ENCODE peak calls at places on chromosomes 4 and X, in five cellular contexts. One of them, this sample, is unnamed. For H3K4me1, the result is how much of the 10 kb centered on the place peaks cover.

GRCh38 chr4:91257721-91258120 is 1046.0 kb upstream of the GRID2 start:
- DNase-seq in aorta: no peak
- DNase-seq in thoracic aorta: no peak
- DNase-seq in cardiac muscle cell: no peak
- DNase-seq in A549: no peak
- DNase-seq in this sample: no peak

GRCh38 chr4:41322613-41323012 is 65.9 kb downstream of the UCHL1 start:
- DNase-seq in aorta: no peak
- DNase-seq in cardiac muscle cell: no peak
- DNase-seq in A549: no peak
- DNase-seq in thoracic aorta: no peak
- DNase-seq in this sample: no peak

GRCh38 chr4:102687982-102688433 is 72.8 kb downstream of the MANBA start:
- DNase-seq in aorta: no peak
- DNase-seq in cardiac muscle cell: no peak
- DNase-seq in thoracic aorta: no peak
- DNase-seq in A549: no peak
- DNase-seq in this sample: no peak

GRCh38 chrX:68045008-68045577 is 388.2 kb downstream of the OPHN1 start:
- DNase-seq in thoracic aorta: no peak
- DNase-seq in cardiac muscle cell: no peak
- DNase-seq in aorta: no peak
- DNase-seq in A549: no peak
- DNase-seq in this sample: no peak

GRCh38 chr4:186936496-186937375 is 213.1 kb upstream of the FAT1 start:
- DNase-seq in A549: peak
- DNase-seq in cardiac muscle cell: peak
- DNase-seq in thoracic aorta: no peak
- DNase-seq in aorta: no peak
- DNase-seq in this sample: no peak

GRCh38 chr4:1666391-1666790 is 17.7 kb downstream of the FAM53A start:
- DNase-seq in aorta: no peak
- DNase-seq in A549: no peak
- DNase-seq in thoracic aorta: no peak
- DNase-seq in cardiac muscle cell: no peak
- DNase-seq in this sample: peak

GRCh38 chr4:48649505-48649904 is 130.6 kb downstream of the FRYL start:
- DNase-seq in A549: no peak
- DNase-seq in thoracic aorta: no peak
- DNase-seq in cardiac muscle cell: peak
- DNase-seq in aorta: no peak
- DNase-seq in this sample: no peak

GRCh38 chr4:56086073-56086521 is 137.4 kb downstream of the CEP135 start:
- DNase-seq in thoracic aorta: no peak
- DNase-seq in A549: no peak
- DNase-seq in aorta: no peak
- DNase-seq in cardiac muscle cell: peak
- DNase-seq in this sample: no peak

GRCh38 chr4:88728146-88728545 is 30.5 kb upstream of the NAP1L5 start:
- DNase-seq in thoracic aorta: no peak
- DNase-seq in cardiac muscle cell: no peak
- DNase-seq in aorta: no peak
- DNase-seq in A549: no peak
- DNase-seq in this sample: peak

GRCh38 chr4:17633600-17633999 is 19.2 kb downstream of the MED28 start:
- DNase-seq in cardiac muscle cell: no peak
- DNase-seq in aorta: peak
- DNase-seq in thoracic aorta: no peak
- DNase-seq in A549: no peak
- DNase-seq in this sample: no peak

GRCh38 chr4:170167678-170168077 is 77.9 kb upstream of the AADAT start:
- DNase-seq in cardiac muscle cell: no peak
- DNase-seq in A549: no peak
- DNase-seq in thoracic aorta: no peak
- DNase-seq in aorta: peak
- DNase-seq in this sample: no peak

GRCh38 chr4:140097572-140097971 is 56.4 kb downstream of the MAML3 start:
- DNase-seq in aorta: no peak
- DNase-seq in thoracic aorta: no peak
- DNase-seq in cardiac muscle cell: no peak
- DNase-seq in A549: no peak
- DNase-seq in this sample: no peak

GRCh38 chr4:140096483-140096861 is 57.5 kb downstream of the MAML3 start:
- DNase-seq in cardiac muscle cell: no peak
- DNase-seq in A549: no peak
- DNase-seq in aorta: no peak
- DNase-seq in thoracic aorta: no peak
- DNase-seq in this sample: no peak

GRCh38 chr4:140096921-140097320 is 57.1 kb downstream of the MAML3 start:
- DNase-seq in thoracic aorta: no peak
- DNase-seq in aorta: no peak
- DNase-seq in A549: no peak
- DNase-seq in cardiac muscle cell: peak
- DNase-seq in this sample: no peak

GRCh38 chr4:140099993-140100392 is 54.0 kb downstream of the MAML3 start:
- DNase-seq in aorta: no peak
- DNase-seq in cardiac muscle cell: no peak
- DNase-seq in thoracic aorta: no peak
- DNase-seq in A549: no peak
- DNase-seq in this sample: peak

GRCh38 chr4:140098481-140099132 is 55.4 kb downstream of the MAML3 start:
- DNase-seq in thoracic aorta: no peak
- DNase-seq in cardiac muscle cell: peak
- DNase-seq in A549: no peak
- DNase-seq in aorta: no peak
- DNase-seq in this sample: no peak
- H3K4me3 ChIP-seq in thoracic aorta: peak
- H3K4me3 ChIP-seq in cardiac muscle cell: no peak
- H3K4me3 ChIP-seq in A549: peak
- H3K4me3 ChIP-seq in aorta: no peak
- H3K4me3 ChIP-seq in this sample: peak

GRCh38 chrX:136622568-136622967 is 25.4 kb upstream of the CD40LG start:
- DNase-seq in aorta: no peak
- DNase-seq in thoracic aorta: no peak
- DNase-seq in A549: no peak
- DNase-seq in cardiac muscle cell: no peak
- DNase-seq in this sample: no peak
- H3K4me1 ChIP-seq in aorta: under half
- H3K4me1 ChIP-seq in thoracic aorta: under half
- H3K4me1 ChIP-seq in A549: under half
- H3K4me1 ChIP-seq in cardiac muscle cell: under half
- H3K4me1 ChIP-seq in this sample: under half

DNA sequence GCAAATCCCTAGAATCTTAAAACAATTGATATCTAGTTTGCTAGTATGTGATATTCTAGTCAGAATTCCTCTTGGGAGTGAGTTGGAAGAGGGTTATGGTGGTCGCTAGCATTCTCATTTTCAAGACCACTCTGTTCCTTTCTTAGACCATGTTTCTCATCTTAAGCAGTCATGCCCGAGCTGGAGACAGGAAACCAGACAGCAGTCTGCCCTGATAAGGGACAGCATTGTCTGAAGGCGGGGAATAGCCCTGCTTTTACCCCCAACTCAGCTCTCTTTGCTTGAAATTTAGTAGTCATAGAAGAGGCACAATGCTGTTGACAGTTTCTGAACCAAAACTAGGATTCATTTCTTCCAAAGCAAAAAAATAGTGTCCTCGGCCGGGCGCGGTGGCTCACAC is 5.2 kb downstream of the KLF3 start:
- DNase-seq in thoracic aorta: no peak
- DNase-seq in cardiac muscle cell: peak
- DNase-seq in aorta: no peak
- DNase-seq in A549: no peak
- DNase-seq in this sample: no peak
- H3K4me3 ChIP-seq in thoracic aorta: peak
- H3K4me3 ChIP-seq in cardiac muscle cell: no peak
- H3K4me3 ChIP-seq in aorta: no peak
- H3K4me3 ChIP-seq in A549: no peak
- H3K4me3 ChIP-seq in this sample: peak

GRCh38 chr4:16225681-16225995 is 633 bp downstream of the TAPT1 start:
- DNase-seq in cardiac muscle cell: no peak
- DNase-seq in thoracic aorta: no peak
- DNase-seq in aorta: no peak
- DNase-seq in A549: no peak
- DNase-seq in this sample: no peak

GRCh38 chr4:16225996-16226815 is at the start of gene TAPT1:
- DNase-seq in cardiac muscle cell: peak
- DNase-seq in A549: peak
- DNase-seq in aorta: peak
- DNase-seq in thoracic aorta: peak
- DNase-seq in this sample: peak

GRCh38 chr4:16225139-16225538 is 1.1 kb downstream of the TAPT1 start:
- DNase-seq in cardiac muscle cell: peak
- DNase-seq in thoracic aorta: no peak
- DNase-seq in A549: no peak
- DNase-seq in aorta: no peak
- DNase-seq in this sample: no peak

GRCh38 chr4:16227462-16227868 is 1.2 kb upstream of the TAPT1 start:
- DNase-seq in thoracic aorta: no peak
- DNase-seq in cardiac muscle cell: peak
- DNase-seq in A549: no peak
- DNase-seq in aorta: no peak
- DNase-seq in this sample: peak

GRCh38 chr4:16226816-16227461 is 668 bp upstream of the TAPT1 start:
- DNase-seq in cardiac muscle cell: peak
- DNase-seq in A549: no peak
- DNase-seq in aorta: peak
- DNase-seq in thoracic aorta: no peak
- DNase-seq in this sample: peak
- H3K4me1 ChIP-seq in cardiac muscle cell: under half
- H3K4me1 ChIP-seq in A549: under half
- H3K4me1 ChIP-seq in aorta: under half
- H3K4me1 ChIP-seq in thoracic aorta: half or more
- H3K4me1 ChIP-seq in this sample: under half